ENCODE peak calls at places on chromosomes 5 and 9, in four cellular contexts. C is NCI-H2107, K is endothelial cell, W is body of pancreas. H is an unnamed sample.

GRCh38 chr9:133247632-133248031 is 27.4 kb downstream of the ABO start:
- DNase-seq in C (no peak), K (no peak), W (no peak), H (no peak)

GRCh38 chr9:94937214-94937903 is 210.9 kb downstream of the AOPEP start:
- DNase-seq in C (no peak), K (no peak), W (no peak), H (peak)

GRCh38 chr5:173764321-173765029 is 123.7 kb upstream of the CPEB4 start:
- DNase-seq in C (no peak), K (no peak), W (peak), H (peak)

GRCh38 chr5:178454821-178455479 is 135.2 kb downstream of the COL23A1 start:
- DNase-seq in C (no peak), K (no peak), W (no peak), H (no peak)

GRCh38 chr5:142845954-142846398 is 75.8 kb downstream of the ARHGAP26 start:
- DNase-seq in C (no peak), K (no peak), W (peak), H (no peak)

GRCh38 chr9:99023831-99024230 is 80.1 kb downstream of the COL15A1 start:
- DNase-seq in C (peak), K (no peak), W (peak), H (peak)

GRCh38 chr5:27328480-27328879 is 290.1 kb upstream of the CDH9 start:
- DNase-seq in C (no peak), K (no peak), W (no peak), H (peak)

GRCh38 chr5:66744040-66744439 is 147.8 kb downstream of the MAST4 start:
- DNase-seq in C (no peak), K (no peak), W (no peak), H (peak)

GRCh38 chr9:111691686-111692329 is 30.4 kb downstream of the GNG10 start:
- DNase-seq in C (no peak), K (no peak), W (no peak), H (peak)